ENCODE peak calls at places on chromosomes 3 and 15, in six cellular contexts. Z, H, L, J, Q and A are unnamed samples.

GRCh38 chr3:132220986-132221385 is 96.2 kb upstream of the ACP3 start:
- DNase-seq in Z (no peak), L (no peak), H (no peak), J (no peak), Q (no peak), A (no peak)

GRCh38 chr15:52021128-52021671 is 2.2 kb downstream of the MAPK6 start:
- DNase-seq in H (peak), Q (no peak), L (peak), J (peak), Z (peak), A (peak)

GRCh38 chr3:78645628-78646310 is 1122.0 kb downstream of the ROBO1 start:
- DNase-seq in Z (no peak), H (peak), L (peak), Q (no peak), J (peak), A (peak)

GRCh38 chr3:154095832-154096421 is 25.3 kb upstream of the ARHGEF26 start:
- DNase-seq in J (peak), L (peak), Z (no peak), Q (no peak), H (peak), A (peak)

GRCh38 chr15:47792231-47792630 is 74.9 kb downstream of the SEMA6D start:
- DNase-seq in Z (no peak), Q (no peak), H (peak), L (no peak), J (no peak), A (no peak)

GRCh38 chr15:56428821-56429458 is 36.0 kb downstream of the MNS1 start:
- DNase-seq in J (peak), H (peak), Q (no peak), L (peak), Z (no peak), A (peak)

GRCh38 chr3:123881771-123882170 is 2.4 kb downstream of the MYLK start:
- DNase-seq in L (no peak), J (no peak), H (no peak), Z (no peak), Q (no peak), A (no peak)

GRCh38 chr15:75720787-75721461 is 8.3 kb upstream of the CSPG4 start:
- DNase-seq in J (no peak), Z (no peak), Q (peak), L (peak), H (peak), A (no peak)

GRCh38 chr3:101643861-101644613 is 32.9 kb downstream of the ZBTB11 start:
- DNase-seq in L (peak), J (peak), H (no peak), Z (peak), Q (no peak), A (peak)

GRCh38 chr3:127629462-127630403 is 748 bp downstream of the PODXL2 start:
- DNase-seq in Z (peak), Q (peak), J (no peak), H (peak), L (peak), A (no peak)

GRCh38 chr3:57091471-57091870 is 31.0 kb downstream of the SPATA12 start:
- DNase-seq in L (no peak), Q (no peak), H (no peak), Z (no peak), J (peak), A (peak)

GRCh38 chr3:47799733-47800132 is 3.2 kb upstream of the DHX30 start:
- DNase-seq in J (no peak), Z (no peak), Q (no peak), L (no peak), H (no peak), A (no peak)

GRCh38 chr3:447671-448070 is 251.1 kb downstream of the CHL1 start:
- DNase-seq in J (no peak), Z (no peak), Q (no peak), L (no peak), H (peak), A (no peak)

GRCh38 chr3:177589921-177590336 is 392.6 kb upstream of the TBL1XR1 start:
- DNase-seq in Q (no peak), Z (no peak), J (peak), H (peak), L (peak), A (peak)

GRCh38 chr3:138254199-138254598 is 67.1 kb downstream of the ARMC8 start:
- DNase-seq in Q (no peak), H (no peak), Z (no peak), L (no peak), J (no peak), A (no peak)

GRCh38 chr3:139448104-139448503 is 28.2 kb downstream of the RBP2 start:
- DNase-seq in Z (no peak), L (no peak), J (no peak), Q (no peak), H (no peak), A (no peak)

GRCh38 chr3:194083253-194084224 is 52.4 kb upstream of the HES1 start:
- DNase-seq in J (no peak), Q (no peak), Z (no peak), L (no peak), H (no peak), A (no peak)

GRCh38 chr15:85094685-85095084 is 113.0 kb downstream of the PDE8A start:
- DNase-seq in H (no peak), Q (no peak), L (no peak), J (peak), Z (no peak), A (peak)

GRCh38 chr3:164897335-164897734 is 181.0 kb downstream of the SI start:
- DNase-seq in Q (no peak), L (peak), J (no peak), Z (no peak), H (peak), A (no peak)

GRCh38 chr3:103926936-103927335 is 1439.8 kb upstream of the ALCAM start:
- DNase-seq in H (no peak), L (no peak), Z (no peak), J (no peak), Q (peak), A (no peak)

GRCh38 chr15:55917881-55918296 is 75.5 kb downstream of the NEDD4 start:
- DNase-seq in Q (no peak), L (peak), H (peak), J (peak), Z (no peak), A (peak)

GRCh38 chr3:46670891-46671427 is 22.5 kb downstream of the ALS2CL start:
- DNase-seq in H (no peak), J (no peak), Z (peak), Q (peak), L (no peak), A (no peak)

GRCh38 chr3:147816770-147817169 is 407.6 kb downstream of the ZIC1 start:
- DNase-seq in Q (no peak), L (peak), H (no peak), J (peak), Z (no peak), A (no peak)

GRCh38 chr3:183515968-183516851 is 39.3 kb downstream of the KLHL6 start:
- DNase-seq in L (no peak), J (no peak), Z (peak), Q (no peak), H (no peak), A (no peak)

GRCh38 chr3:127417709-127418559 is 130.1 kb upstream of the PRR20G start:
- DNase-seq in Q (no peak), H (no peak), J (peak), Z (no peak), L (no peak), A (no peak)

GRCh38 chr3:124886168-124887051 is 755 bp downstream of the ITGB5 start:
- DNase-seq in Q (peak), Z (peak), J (peak), L (peak), H (peak), A (peak)

GRCh38 chr3:45008117-45008516 is 18.0 kb upstream of the CLEC3B start:
- DNase-seq in Z (no peak), H (no peak), Q (no peak), L (no peak), J (peak), A (peak)

GRCh38 chr3:46695962-46696922 is 2.8 kb upstream of the ALS2CL start:
- DNase-seq in J (peak), Q (no peak), Z (no peak), H (no peak), L (no peak), A (peak)

GRCh38 chr3:14633819-14634424 is 17.6 kb upstream of the CCDC174 start:
- DNase-seq in L (peak), Z (peak), H (peak), J (peak), Q (peak), A (peak)

GRCh38 chr15:80240261-80240660 is 11.8 kb downstream of the CTXND1 start:
- DNase-seq in L (no peak), Z (no peak), H (no peak), J (no peak), Q (no peak), A (no peak)

GRCh38 chr3:14369675-14370669 is 32.4 kb upstream of the SLC6A6 start:
- DNase-seq in H (no peak), L (no peak), J (no peak), Z (no peak), Q (peak), A (no peak)

GRCh38 chr15:85475317-85475701 is 94.9 kb downstream of the AKAP13 start:
- DNase-seq in L (peak), Q (no peak), J (no peak), Z (no peak), H (no peak), A (no peak)

GRCh38 chr3:188546835-188547670 is 393.1 kb downstream of the LPP start:
- DNase-seq in J (peak), L (peak), H (peak), Q (no peak), Z (no peak), A (peak)

GRCh38 chr3:128623762-128624176 is 26.8 kb downstream of the RPN1 start:
- DNase-seq in J (peak), H (no peak), L (no peak), Z (no peak), Q (no peak), A (peak)

GRCh38 chr15:50685976-50686467 is 575 bp downstream of the TRPM7 start:
- DNase-seq in J (peak), L (peak), H (peak), Z (peak), Q (peak), A (peak)

GRCh38 chr3:23811919-23812318 is 6.2 kb downstream of the UBE2E1 start:
- DNase-seq in J (no peak), Q (no peak), L (no peak), H (no peak), Z (no peak), A (no peak)

DNA sequence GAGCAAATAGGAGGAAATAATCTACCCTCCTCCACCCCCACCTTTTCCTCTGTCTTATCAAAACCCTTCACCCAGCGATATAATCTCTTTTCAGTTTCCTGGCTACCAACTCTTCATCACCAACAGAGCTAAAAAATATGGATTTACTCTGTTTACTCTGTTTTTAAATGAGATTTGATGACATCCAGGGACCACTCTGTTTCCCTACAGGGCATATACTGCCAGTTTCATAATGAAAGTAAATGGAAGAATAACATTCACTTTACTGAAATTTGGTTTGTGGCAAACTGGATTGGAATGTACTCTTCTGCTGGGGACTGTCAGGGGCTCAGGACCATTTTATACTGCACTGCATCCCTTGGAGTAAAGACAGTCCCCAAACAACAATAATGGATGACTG is 80.1 kb upstream of the PTX3 start:
- DNase-seq in Z (no peak), L (no peak), J (no peak), Q (no peak), H (no peak), A (no peak)
- H3K4me3 ChIP-seq in Z (no peak), L (no peak), J (no peak), Q (no peak), H (no peak), A (no peak)

GRCh38 chr3:105222568-105223093 is 144.1 kb upstream of the ALCAM start:
- DNase-seq in Z (no peak), L (no peak), H (no peak), J (no peak), Q (no peak), A (no peak)
- H3K4me3 ChIP-seq in Z (no peak), L (no peak), H (no peak), J (no peak), Q (no peak), A (no peak)

GRCh38 chr3:196073188-196073838 is 8.6 kb downstream of the TFRC start:
- DNase-seq in L (peak), Q (peak), J (peak), Z (peak), H (peak), A (peak)

GRCh38 chr3:196080517-196080841 is 1.4 kb downstream of the TFRC start:
- DNase-seq in L (no peak), Q (no peak), H (peak), Z (no peak), J (no peak), A (no peak)

GRCh38 chr3:196075013-196075412 is 6.9 kb downstream of the TFRC start:
- DNase-seq in Z (no peak), L (no peak), Q (no peak), J (no peak), H (no peak), A (no peak)

GRCh38 chr3:196072313-196072712 is 9.6 kb downstream of the TFRC start:
- DNase-seq in Z (no peak), Q (no peak), L (no peak), H (no peak), J (no peak), A (no peak)

GRCh38 chr3:196076721-196077120 is 5.2 kb downstream of the TFRC start:
- DNase-seq in L (no peak), H (peak), Z (no peak), J (no peak), Q (no peak), A (no peak)
- H3K4me3 ChIP-seq in L (no peak), H (no peak), Z (no peak), J (no peak), Q (no peak), A (no peak)

DNA sequence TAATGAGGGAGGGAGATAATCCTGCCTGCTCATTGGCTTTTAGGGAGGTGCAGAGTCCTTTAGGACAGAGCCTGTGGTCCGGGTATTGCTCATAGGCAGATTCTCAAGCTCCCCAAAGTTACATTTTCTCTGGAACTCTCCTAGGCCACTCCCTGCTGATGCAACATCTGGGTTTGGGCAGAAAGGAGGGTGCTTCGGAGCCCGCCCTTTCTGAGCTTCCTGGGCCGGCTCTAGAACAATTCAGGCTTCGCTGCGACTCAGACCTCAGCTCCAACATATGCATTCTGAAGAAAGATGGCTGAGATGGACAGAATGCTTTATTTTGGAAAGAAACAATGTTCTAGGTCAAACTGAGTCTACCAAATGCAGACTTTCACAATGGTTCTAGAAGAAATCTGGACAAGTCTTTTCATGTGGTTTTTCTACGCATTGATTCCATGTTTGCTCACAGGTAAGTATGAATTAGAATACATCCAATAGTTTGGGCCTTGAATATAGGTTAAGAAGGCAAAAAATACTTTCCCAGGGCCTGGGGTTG is at the start of gene IL20RB:
- DNase-seq in J (peak), H (no peak), L (peak), Z (no peak), Q (no peak), A (peak)
- H3K4me3 ChIP-seq in J (peak), H (no peak), L (no peak), Z (no peak), Q (no peak), A (no peak)

GRCh38 chr15:42050484-42051255 is 29.8 kb upstream of the PLA2G4E start:
- DNase-seq in J (no peak), H (no peak), L (no peak), Q (no peak), Z (no peak), A (no peak)

GRCh38 chr15:42048080-42048820 is 27.4 kb upstream of the PLA2G4E start:
- DNase-seq in H (no peak), L (no peak), J (no peak), Z (no peak), Q (no peak), A (no peak)

GRCh38 chr15:42046597-42046996 is 25.8 kb upstream of the PLA2G4E start:
- DNase-seq in Q (no peak), H (no peak), L (no peak), Z (no peak), J (no peak), A (no peak)

GRCh38 chr15:42045211-42045615 is 24.4 kb upstream of the PLA2G4E start:
- DNase-seq in H (no peak), L (no peak), Q (no peak), Z (no peak), J (no peak), A (no peak)

DNA sequence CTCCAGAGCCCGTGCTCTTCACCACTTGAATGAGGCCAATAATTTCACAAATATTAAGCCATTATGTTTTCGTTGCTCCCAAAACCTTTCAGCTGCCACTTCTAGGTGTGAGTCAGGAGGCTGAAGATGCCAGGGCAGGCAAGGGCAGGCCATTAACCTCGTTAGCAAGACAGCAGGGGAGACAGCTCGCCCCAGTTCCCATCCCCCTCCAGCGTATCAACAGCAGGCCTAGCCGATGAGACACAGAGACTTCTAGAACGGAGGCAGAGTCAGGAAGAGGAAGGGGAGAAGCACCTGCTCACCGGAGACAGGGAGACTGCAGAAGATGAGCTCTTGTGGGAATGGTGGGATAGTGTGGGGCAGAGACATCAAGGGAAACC is 28.0 kb upstream of the PLA2G4E start:
- DNase-seq in H (no peak), J (no peak), Q (no peak), Z (no peak), L (no peak), A (no peak)
- H3K4me3 ChIP-seq in H (no peak), J (no peak), Q (no peak), Z (no peak), L (no peak), A (no peak)

DNA sequence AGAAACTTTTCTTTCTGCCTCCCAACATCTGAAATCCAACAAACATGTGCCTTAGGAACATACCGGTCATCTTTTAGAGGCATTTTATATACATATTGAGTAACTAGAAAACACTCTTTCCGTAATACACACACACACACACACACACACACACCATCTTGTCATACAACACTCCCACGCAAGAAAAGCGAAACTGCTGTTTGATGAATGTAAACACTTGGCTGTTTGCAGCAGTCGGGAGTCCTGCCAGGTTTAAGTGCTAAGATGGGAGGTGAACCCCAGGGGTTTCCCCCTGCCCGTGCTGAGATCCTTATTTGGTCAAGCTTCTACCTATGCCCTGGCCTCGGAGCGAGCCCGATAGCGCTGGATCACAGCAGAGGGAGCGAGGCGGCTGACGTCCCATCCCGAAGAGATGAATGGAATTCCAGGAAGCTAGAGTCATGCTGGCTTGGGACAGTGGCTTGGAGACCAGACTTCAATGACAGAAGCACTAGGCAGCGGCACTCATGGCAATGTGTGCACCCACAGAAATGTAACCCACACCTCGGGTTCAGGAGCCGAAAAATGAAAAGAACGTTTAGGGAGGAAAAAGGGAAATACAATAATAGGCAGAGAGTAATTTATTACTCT is 1.3 kb upstream of the THBS1 start:
- DNase-seq in L (peak), Q (peak), J (peak), H (no peak), Z (no peak), A (peak)
- H3K4me3 ChIP-seq in L (peak), Q (peak), J (peak), H (no peak), Z (no peak), A (peak)

DNA sequence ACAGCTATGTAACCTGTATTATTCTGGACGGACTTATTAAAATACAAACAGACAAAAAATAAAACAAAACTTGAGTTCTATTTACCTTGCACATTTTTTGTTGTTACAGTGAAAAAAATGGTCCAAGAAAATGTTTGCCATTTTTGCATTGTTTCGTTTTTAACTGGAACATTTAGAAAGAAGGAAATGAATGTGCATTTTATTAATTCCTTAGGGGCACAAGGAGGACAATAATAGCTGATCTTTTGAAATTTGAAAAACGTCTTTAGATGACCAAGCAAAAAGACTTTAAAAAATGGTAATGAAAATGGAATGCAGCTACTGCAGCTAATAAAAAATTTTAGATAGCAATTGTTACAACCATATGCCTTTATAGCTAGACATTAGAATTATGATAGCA is 17.1 kb downstream of the LMOD3 start:
- DNase-seq in J (peak), H (no peak), Q (no peak), Z (no peak), L (no peak), A (no peak)
- H3K4me3 ChIP-seq in J (no peak), H (no peak), Q (no peak), Z (no peak), L (no peak), A (no peak)